ENCODE peak calls at places on chromosomes 1 and 21, in seven cellular contexts. S is cardiac septum, E is H4, V is fibroblast of the conjunctiva, L is posterior cingulate gyrus, K is iPS-NIHi11, T is fibroblast of lung. J is an unnamed sample.
A peak's percentile ranks its signal among the peaks of the same experiment; 100 is the strongest.

GRCh38 chr1:41149570-41149969 is 92.5 kb downstream of the SCMH1 start:
- DNase-seq in S (no peak), E (no peak), V (no peak), L (no peak), K (no peak), T (no peak), J (no peak)

GRCh38 chr1:48683878-48684277 is 92.8 kb downstream of the BEND5 start:
- DNase-seq in S (no peak), E (no peak), V (no peak), L (no peak), K (no peak), T (no peak), J (no peak)

GRCh38 chr1:197269053-197269452 is 1.0 kb downstream of the CRB1 start:
- DNase-seq in S (no peak), E (no peak), V (no peak), L (peak; percentile 41), K (no peak), T (no peak), J (no peak)

GRCh38 chr1:21490774-21491482 is 18.3 kb upstream of the ALPL start:
- DNase-seq in S (no peak), E (no peak), V (peak; percentile 55), L (peak; percentile 35), K (peak; percentile 47), T (peak; percentile 63), J (peak; percentile 91)

GRCh38 chr1:40665335-40666171 is at the start of gene RIMS3:
- DNase-seq in S (peak; percentile 93), E (peak; percentile 54), V (no peak), L (peak; percentile 84), K (peak; percentile 96), T (peak; percentile 34), J (peak; percentile 88)

GRCh38 chr1:1355376-1355775 is 3.0 kb downstream of the MXRA8 start:
- DNase-seq in S (no peak), E (no peak), V (no peak), L (no peak), K (no peak), T (peak; percentile 40), J (no peak)

GRCh38 chr1:46687095-46687659 is 15.5 kb downstream of the TEX38 start:
- DNase-seq in S (peak; percentile 80), E (peak; percentile 62), V (peak; percentile 36), L (peak; percentile 58), K (peak; percentile 22), T (peak; percentile 82), J (no peak)

GRCh38 chr21:42474043-42474831 is 21.8 kb downstream of the RSPH1 start:
- DNase-seq in S (no peak), E (peak; percentile 76), V (no peak), L (no peak), K (peak; percentile 62), T (no peak), J (peak; percentile 90)

GRCh38 chr1:244435562-244436205 is 16.0 kb downstream of the ADSS2 start:
- DNase-seq in S (no peak), E (peak; percentile 30), V (no peak), L (no peak), K (no peak), T (peak; percentile 46), J (no peak)

GRCh38 chr1:221100196-221100950 is 221.1 kb downstream of the HLX start:
- DNase-seq in S (no peak), E (peak; percentile 76), V (peak; percentile 57), L (no peak), K (no peak), T (peak; percentile 87), J (no peak)

GRCh38 chr21:33299181-33299752 is 25.5 kb upstream of the IFNAR1 start:
- DNase-seq in S (no peak), E (no peak), V (no peak), L (no peak), K (no peak), T (no peak), J (no peak)

GRCh38 chr1:53592985-53593757 is 134.0 kb downstream of the DMRTB1 start:
- DNase-seq in S (peak; percentile 68), E (no peak), V (no peak), L (no peak), K (no peak), T (no peak), J (no peak)

GRCh38 chr1:234658143-234658542 is 48.2 kb upstream of the IRF2BP2 start:
- DNase-seq in S (no peak), E (peak; percentile 57), V (no peak), L (no peak), K (no peak), T (peak; percentile 43), J (peak; percentile 93)

GRCh38 chr1:150256549-150257341 is 829 bp upstream of the CA14 start:
- DNase-seq in S (no peak), E (no peak), V (no peak), L (peak; percentile 79), K (peak; percentile 18), T (no peak), J (peak; percentile 73)

GRCh38 chr1:117106478-117106877 is 15.1 kb downstream of the TRIM45 start:
- DNase-seq in S (no peak), E (no peak), V (no peak), L (no peak), K (no peak), T (no peak), J (no peak)

GRCh38 chr1:10113501-10113900 is 80.7 kb downstream of the UBE4B start:
- DNase-seq in S (no peak), E (no peak), V (no peak), L (peak; percentile 67), K (no peak), T (no peak), J (no peak)

GRCh38 chr1:77627965-77628570 is 54.4 kb downstream of the ZZZ3 start:
- DNase-seq in S (no peak), E (no peak), V (no peak), L (no peak), K (no peak), T (no peak), J (no peak)

GRCh38 chr1:204450461-204451257 is 39.0 kb upstream of the PPP1R15B start:
- DNase-seq in S (peak; percentile 83), E (no peak), V (no peak), L (no peak), K (no peak), T (no peak), J (no peak)

GRCh38 chr1:45016090-45016697 is 4.1 kb downstream of the UROD start:
- DNase-seq in S (no peak), E (no peak), V (no peak), L (no peak), K (no peak), T (no peak), J (no peak)

GRCh38 chr21:34574581-34574980 is 40.3 kb downstream of the RCAN1 start:
- DNase-seq in S (no peak), E (no peak), V (no peak), L (no peak), K (no peak), T (no peak), J (no peak)

GRCh38 chr21:31557956-31558838 is 101.3 kb upstream of the SOD1 start:
- DNase-seq in S (peak; percentile 68), E (no peak), V (no peak), L (peak; percentile 50), K (peak; percentile 27), T (no peak), J (peak; percentile 64)

GRCh38 chr1:244971524-244972216 is 107.3 kb upstream of the HNRNPU start:
- DNase-seq in S (no peak), E (no peak), V (no peak), L (no peak), K (no peak), T (no peak), J (no peak)